ENCODE peak calls at places on chromosomes 1 and 21, in six cellular contexts. N is neural progenitor cell, J is small intestine, U is left lung, I is psoas muscle, M is endothelial cell of umbilical vein. X is an unnamed sample. For H3K4me1 and H3K9me3, the result is how much of the 10 kb centered on the place peaks cover.

GRCh38 chr1:203643213-203644045 is 16.8 kb downstream of the ATP2B4 start:
- DNase-seq in N (no peak), J (no peak), U (no peak), I (no peak), M (peak), X (peak)

GRCh38 chr1:223233410-223234163 is 90.5 kb upstream of the TLR5 start:
- DNase-seq in N (no peak), J (peak), U (no peak), I (no peak), M (peak), X (peak)

GRCh38 chr1:185670187-185670627 is 64.0 kb upstream of the HMCN1 start:
- DNase-seq in N (peak), J (peak), U (no peak), I (no peak), M (peak), X (no peak)

GRCh38 chr1:225651872-225652725 is 824 bp downstream of the ENAH start:
- DNase-seq in N (peak), J (peak), U (no peak), I (no peak), M (no peak), X (no peak)

GRCh38 chr1:20981903-20982695 is 194.6 kb downstream of the EIF4G3 start:
- DNase-seq in N (no peak), J (peak), U (no peak), I (no peak), M (peak), X (no peak)

GRCh38 chr1:62904537-62904936 is 120.6 kb downstream of the ATG4C start:
- DNase-seq in N (no peak), J (no peak), U (no peak), I (no peak), M (no peak), X (no peak)

GRCh38 chr1:11925938-11926292 is 312 bp downstream of the KIAA2013 start:
- DNase-seq in N (no peak), J (no peak), U (peak), I (no peak), M (no peak), X (peak)

GRCh38 chr1:48077860-48078259 is 80.7 kb upstream of the TRABD2B start:
- DNase-seq in N (no peak), J (peak), U (no peak), I (no peak), M (no peak), X (peak)

GRCh38 chr1:43503534-43503933 is 27.1 kb upstream of the PTPRF start:
- DNase-seq in N (no peak), J (no peak), U (no peak), I (no peak), M (no peak), X (no peak)

GRCh38 chr1:86704972-86705632 is 726 bp downstream of the SH3GLB1 start:
- DNase-seq in N (peak), J (peak), U (peak), I (peak), M (peak), X (peak)

GRCh38 chr1:236066828-236067386 is 2.0 kb upstream of the NID1 start:
- DNase-seq in N (no peak), J (no peak), U (peak), I (peak), M (no peak), X (peak)

GRCh38 chr21:20647603-20648002 is 350.6 kb upstream of the NCAM2 start:
- DNase-seq in N (no peak), J (no peak), U (no peak), I (no peak), M (no peak), X (no peak)

GRCh38 chr1:237677979-237678378 is 212.7 kb downstream of the ZP4 start:
- DNase-seq in N (no peak), J (peak), U (no peak), I (no peak), M (no peak), X (no peak)

GRCh38 chr1:154326546-154327465 is 1.5 kb downstream of the ATP8B2 start:
- DNase-seq in N (no peak), J (no peak), U (no peak), I (peak), M (peak), X (peak)

GRCh38 chr21:17438642-17439041 is 74.2 kb upstream of the CXADR start:
- DNase-seq in N (peak), J (no peak), U (no peak), I (no peak), M (no peak), X (no peak)

GRCh38 chr1:64302971-64303370 is 99.5 kb downstream of the UBE2U start:
- DNase-seq in N (no peak), J (no peak), U (no peak), I (no peak), M (no peak), X (no peak)

GRCh38 chr21:40658237-40658636 is 188.7 kb downstream of the DSCAM start:
- DNase-seq in N (no peak), J (no peak), U (no peak), I (no peak), M (no peak), X (no peak)

GRCh38 chr1:109191377-109191776 is 22.3 kb upstream of the SARS1 start:
- DNase-seq in N (peak), J (no peak), U (no peak), I (no peak), M (no peak), X (no peak)

GRCh38 chr1:220879090-220879508 is at the start of gene HLX:
- DNase-seq in N (peak), J (peak), U (peak), I (peak), M (peak), X (peak)

GRCh38 chr1:18919174-18919905 is 17.0 kb upstream of the ALDH4A1 start:
- DNase-seq in N (no peak), J (no peak), U (peak), I (no peak), M (no peak), X (peak)

GRCh38 chr21:35046223-35046690 is 2.8 kb downstream of the RUNX1 start:
- DNase-seq in N (no peak), J (no peak), U (no peak), I (no peak), M (no peak), X (no peak)

GRCh38 chr1:108524676-108525075 is 35.2 kb upstream of the EEIG2 start:
- DNase-seq in N (no peak), J (no peak), U (no peak), I (no peak), M (no peak), X (no peak)

DNA sequence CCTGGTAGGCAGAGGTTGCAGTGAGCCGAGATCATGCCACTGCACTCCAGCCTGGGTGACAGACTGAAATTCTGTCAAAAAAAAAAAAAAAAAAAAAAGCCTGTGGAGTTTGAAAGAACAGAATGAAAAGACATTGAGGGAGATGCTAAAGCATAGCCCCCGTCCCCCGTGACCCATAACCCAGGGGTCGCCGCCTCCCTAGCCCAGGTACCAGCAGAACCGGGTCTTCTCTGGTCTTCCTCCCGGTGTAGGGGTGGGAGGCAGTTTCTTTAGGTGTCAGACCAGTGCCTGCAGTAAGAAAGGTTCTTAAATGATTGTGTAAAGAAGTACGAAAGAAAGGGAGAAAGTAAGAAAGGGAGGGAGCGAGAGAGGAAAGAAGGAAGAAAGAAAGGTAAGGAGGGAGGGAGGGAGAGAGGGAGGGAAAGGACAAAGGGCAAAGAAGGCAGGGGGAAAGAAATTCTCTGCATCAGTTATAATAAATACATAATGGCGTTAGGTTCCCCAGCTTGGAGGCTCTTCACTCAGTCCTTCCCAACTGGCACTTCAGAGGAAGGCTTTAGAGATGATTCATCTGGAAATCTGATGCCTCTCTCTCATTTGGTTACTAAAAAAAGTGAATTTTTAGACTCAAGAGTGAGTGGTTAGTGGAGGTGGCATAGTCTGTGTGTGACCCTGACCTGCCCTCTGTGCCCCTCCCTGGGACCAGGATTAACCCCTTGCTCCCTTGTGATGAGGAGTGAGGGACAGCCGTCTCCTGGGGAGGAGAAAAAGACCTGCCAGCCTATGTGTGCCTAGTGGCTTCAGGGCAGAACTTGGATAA is 1.1 kb downstream of the IL24 start:
- DNase-seq in N (no peak), J (no peak), U (no peak), I (no peak), M (no peak), X (no peak)
- H3K4me1 ChIP-seq in N (under half), J (under half), U (under half), I (under half), M (under half), X (under half)

GRCh38 chr1:2961081-2961480 is 60.2 kb upstream of the ACTRT2 start:
- DNase-seq in N (no peak), J (no peak), U (peak), I (peak), M (no peak), X (no peak)
- H3K9me3 ChIP-seq in N (under half), J (under half), U (under half), I (under half), M (under half), X (under half)

GRCh38 chr1:10419351-10419750 is 10.9 kb upstream of the CENPS start:
- DNase-seq in N (no peak), J (no peak), U (no peak), I (no peak), M (no peak), X (no peak)

GRCh38 chr1:10415211-10415930 is 14.9 kb upstream of the CENPS start:
- DNase-seq in N (no peak), J (peak), U (no peak), I (no peak), M (peak), X (peak)
- H3K27ac ChIP-seq in N (no peak), J (peak), U (peak), I (peak), M (peak), X (no peak)

DNA sequence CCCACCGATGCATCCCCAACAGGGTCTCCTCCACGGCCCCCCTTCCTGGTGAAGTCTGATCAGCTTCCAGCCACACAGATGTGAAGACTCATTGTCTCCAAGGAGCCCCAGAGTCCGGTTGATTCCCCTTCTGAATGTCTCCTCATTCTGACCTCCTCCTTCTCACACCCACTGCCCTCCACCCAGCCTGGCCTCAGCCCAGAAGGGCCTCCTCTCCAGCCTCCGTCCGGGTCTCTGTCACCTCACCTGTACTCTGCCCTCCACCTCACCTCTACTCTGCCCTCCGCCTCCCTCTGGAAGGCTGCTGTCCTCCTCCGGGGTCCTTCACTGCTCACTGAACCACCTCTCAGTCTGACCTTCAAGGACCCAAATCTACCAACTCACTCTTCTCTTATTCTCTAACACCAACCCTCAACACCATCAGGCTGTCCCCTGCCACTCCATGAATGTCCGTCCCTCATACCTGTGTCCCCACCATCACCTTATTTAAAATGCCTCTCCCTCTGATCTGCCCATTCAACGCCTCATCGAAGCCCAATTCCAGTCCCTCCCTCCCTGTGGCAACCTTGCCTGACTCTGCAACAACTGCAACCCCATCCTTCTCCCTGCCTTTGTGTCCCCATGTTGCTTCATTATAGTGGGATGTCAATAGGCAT is 201.2 kb downstream of the TOMM20 start:
- DNase-seq in N (no peak), J (no peak), U (no peak), I (no peak), M (no peak), X (no peak)
- H3K4me1 ChIP-seq in N (under half), J (under half), U (under half), I (under half), M (under half), X (under half)

DNA sequence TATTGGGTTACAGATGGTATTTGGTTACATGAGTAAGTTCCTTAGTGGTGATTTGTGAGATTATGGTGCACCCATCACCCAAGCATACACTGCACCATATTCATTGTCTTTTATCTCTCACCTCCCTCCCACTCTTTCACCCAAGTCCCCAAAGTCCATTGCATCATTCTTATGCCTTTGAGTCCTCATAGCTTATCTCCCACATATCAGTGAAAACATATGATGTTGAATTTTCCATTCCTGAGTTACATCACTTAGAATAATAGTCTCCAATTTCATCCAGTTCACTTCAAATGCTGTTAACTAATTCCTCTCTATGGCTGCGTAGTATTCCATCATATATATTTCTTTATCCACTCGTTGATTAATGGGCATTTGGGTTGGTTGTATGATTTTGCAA is 36.8 kb upstream of the ZNF678 start:
- DNase-seq in N (no peak), J (no peak), U (no peak), I (no peak), M (no peak), X (no peak)
- H3K9me3 ChIP-seq in N (under half), J (under half), U (half or more), I (half or more), M (under half), X (under half)

X was measured in right cardiac atrium.